ENCODE peak calls at places on chromosomes 4 and X, in four cellular contexts. One of them, this sample, is unnamed.
A peak's percentile ranks its signal among the peaks of the same experiment; 100 is the strongest.

GRCh38 chr4:15489551-15489950 is 19.9 kb downstream of the CC2D2A start:
- DNase-seq in astrocyte of the spinal cord: no peak
- DNase-seq in heart left ventricle: no peak
- DNase-seq in D721Med: no peak
- DNase-seq in this sample: no peak

GRCh38 chr4:185040523-185040922 is 22.2 kb downstream of the HELT start:
- DNase-seq in astrocyte of the spinal cord: no peak
- DNase-seq in heart left ventricle: no peak
- DNase-seq in D721Med: no peak
- DNase-seq in this sample: no peak

GRCh38 chrX:119692241-119693031 is 532 bp downstream of the SEPTIN6 start:
- DNase-seq in astrocyte of the spinal cord: peak; percentile 20
- DNase-seq in heart left ventricle: peak; percentile 27
- DNase-seq in D721Med: peak; percentile 18
- DNase-seq in this sample: peak; percentile 41

GRCh38 chr4:106707776-106708603 is 328.1 kb downstream of the DKK2 start:
- DNase-seq in astrocyte of the spinal cord: peak; percentile 73
- DNase-seq in heart left ventricle: no peak
- DNase-seq in D721Med: no peak
- DNase-seq in this sample: peak; percentile 15

GRCh38 chr4:153507679-153508073 is 41.5 kb downstream of the TMEM131L start:
- DNase-seq in astrocyte of the spinal cord: no peak
- DNase-seq in heart left ventricle: no peak
- DNase-seq in D721Med: no peak
- DNase-seq in this sample: no peak

GRCh38 chr4:92825186-92825715 is 521.5 kb downstream of the GRID2 start:
- DNase-seq in astrocyte of the spinal cord: no peak
- DNase-seq in heart left ventricle: no peak
- DNase-seq in D721Med: no peak
- DNase-seq in this sample: peak; percentile 5

GRCh38 chrX:53356186-53356585 is 66.3 kb downstream of the SMC1A start:
- DNase-seq in astrocyte of the spinal cord: no peak
- DNase-seq in heart left ventricle: no peak
- DNase-seq in D721Med: no peak
- DNase-seq in this sample: peak; percentile 33

GRCh38 chr4:64713256-64713840 is 304.1 kb upstream of the TECRL start:
- DNase-seq in astrocyte of the spinal cord: peak; percentile 51
- DNase-seq in heart left ventricle: no peak
- DNase-seq in D721Med: no peak
- DNase-seq in this sample: peak; percentile 37

GRCh38 chrX:8868906-8869305 is 67.7 kb upstream of the FAM9A start:
- DNase-seq in astrocyte of the spinal cord: peak; percentile 50
- DNase-seq in heart left ventricle: no peak
- DNase-seq in D721Med: no peak
- DNase-seq in this sample: peak; percentile 34

GRCh38 chr4:173192375-173193162 is 24.0 kb downstream of the GALNT7 start:
- DNase-seq in astrocyte of the spinal cord: no peak
- DNase-seq in heart left ventricle: no peak
- DNase-seq in D721Med: no peak
- DNase-seq in this sample: peak; percentile 57

GRCh38 chr4:40843696-40844095 is 93.9 kb downstream of the NSUN7 start:
- DNase-seq in astrocyte of the spinal cord: no peak
- DNase-seq in heart left ventricle: no peak
- DNase-seq in D721Med: no peak
- DNase-seq in this sample: no peak

GRCh38 chr4:16199132-16199531 is 27.1 kb downstream of the TAPT1 start:
- DNase-seq in astrocyte of the spinal cord: peak; percentile 38
- DNase-seq in heart left ventricle: no peak
- DNase-seq in D721Med: no peak
- DNase-seq in this sample: peak; percentile 22

GRCh38 chr4:25343671-25344070 is 31.1 kb downstream of the ZCCHC4 start:
- DNase-seq in astrocyte of the spinal cord: peak; percentile 25
- DNase-seq in heart left ventricle: no peak
- DNase-seq in D721Med: no peak
- DNase-seq in this sample: no peak

GRCh38 chrX:135264210-135264609 is 12.3 kb downstream of the ETDA start:
- DNase-seq in astrocyte of the spinal cord: no peak
- DNase-seq in heart left ventricle: no peak
- DNase-seq in D721Med: no peak
- DNase-seq in this sample: peak; percentile 36

GRCh38 chr4:155735506-155735905 is 23.3 kb upstream of the GUCY1B1 start:
- DNase-seq in astrocyte of the spinal cord: no peak
- DNase-seq in heart left ventricle: no peak
- DNase-seq in D721Med: no peak
- DNase-seq in this sample: no peak

GRCh38 chrX:68754406-68754805 is 74.4 kb upstream of the EFNB1 start:
- DNase-seq in astrocyte of the spinal cord: no peak
- DNase-seq in heart left ventricle: no peak
- DNase-seq in D721Med: no peak
- DNase-seq in this sample: no peak

GRCh38 chr4:134708026-134708425 is 506.4 kb upstream of the PABPC4L start:
- DNase-seq in astrocyte of the spinal cord: no peak
- DNase-seq in heart left ventricle: no peak
- DNase-seq in D721Med: no peak
- DNase-seq in this sample: peak; percentile 34

GRCh38 chrX:15882704-15883539 is 28.3 kb upstream of the AP1S2 start:
- DNase-seq in astrocyte of the spinal cord: peak; percentile 31
- DNase-seq in heart left ventricle: no peak
- DNase-seq in D721Med: no peak
- DNase-seq in this sample: peak; percentile 22

GRCh38 chrX:119942831-119943184 is 743 bp downstream of the NKAP start:
- DNase-seq in astrocyte of the spinal cord: no peak
- DNase-seq in heart left ventricle: no peak
- DNase-seq in D721Med: no peak
- DNase-seq in this sample: peak; percentile 3

GRCh38 chr4:158768577-158769174 is at the start of gene FNIP2:
- DNase-seq in astrocyte of the spinal cord: peak; percentile 73
- DNase-seq in heart left ventricle: peak; percentile 86
- DNase-seq in D721Med: peak; percentile 53
- DNase-seq in this sample: peak; percentile 69

GRCh38 chr4:183443609-183444148 is 757 bp upstream of the CDKN2AIP start:
- DNase-seq in astrocyte of the spinal cord: no peak
- DNase-seq in heart left ventricle: no peak
- DNase-seq in D721Med: no peak
- DNase-seq in this sample: no peak

GRCh38 chrX:139739138-139739537 is 31.2 kb upstream of the MCF2 start:
- DNase-seq in astrocyte of the spinal cord: peak; percentile 65
- DNase-seq in heart left ventricle: no peak
- DNase-seq in D721Med: no peak
- DNase-seq in this sample: peak; percentile 76

GRCh38 chr4:186700746-186701145 is 22.9 kb downstream of the FAT1 start:
- DNase-seq in astrocyte of the spinal cord: peak; percentile 86
- DNase-seq in heart left ventricle: peak; percentile 64
- DNase-seq in D721Med: no peak
- DNase-seq in this sample: no peak

GRCh38 chr4:104425003-104425402 is 69.7 kb downstream of the CXXC4 start:
- DNase-seq in astrocyte of the spinal cord: no peak
- DNase-seq in heart left ventricle: no peak
- DNase-seq in D721Med: no peak
- DNase-seq in this sample: no peak

GRCh38 chrX:3717742-3718420 is 4.4 kb upstream of the PRKX start:
- DNase-seq in astrocyte of the spinal cord: no peak
- DNase-seq in heart left ventricle: no peak
- DNase-seq in D721Med: no peak
- DNase-seq in this sample: peak; percentile 78

GRCh38 chr4:148926861-148927260 is 484.6 kb upstream of the NR3C2 start:
- DNase-seq in astrocyte of the spinal cord: peak; percentile 16
- DNase-seq in heart left ventricle: peak; percentile 31
- DNase-seq in D721Med: no peak
- DNase-seq in this sample: peak; percentile 75

GRCh38 chr4:16484711-16485110 is 258.4 kb upstream of the TAPT1 start:
- DNase-seq in astrocyte of the spinal cord: no peak
- DNase-seq in heart left ventricle: no peak
- DNase-seq in D721Med: no peak
- DNase-seq in this sample: no peak

GRCh38 chr4:17562157-17562556 is 14.8 kb upstream of the LAP3 start:
- DNase-seq in astrocyte of the spinal cord: no peak
- DNase-seq in heart left ventricle: no peak
- DNase-seq in D721Med: no peak
- DNase-seq in this sample: no peak

GRCh38 chr4:88865466-88865865 is 167.8 kb upstream of the NAP1L5 start:
- DNase-seq in astrocyte of the spinal cord: no peak
- DNase-seq in heart left ventricle: no peak
- DNase-seq in D721Med: no peak
- DNase-seq in this sample: peak; percentile 34

GRCh38 chrX:2547746-2548145 is 47.0 kb upstream of the DHRSX start:
- DNase-seq in astrocyte of the spinal cord: no peak
- DNase-seq in heart left ventricle: no peak
- DNase-seq in D721Med: no peak
- DNase-seq in this sample: no peak

GRCh38 chrX:49761481-49761880 is 65.7 kb upstream of the PAGE1 start:
- DNase-seq in astrocyte of the spinal cord: no peak
- DNase-seq in heart left ventricle: no peak
- DNase-seq in D721Med: no peak
- DNase-seq in this sample: peak; percentile 33

GRCh38 chrX:45479835-45480422 is 279.3 kb upstream of the DIPK2B start:
- DNase-seq in astrocyte of the spinal cord: peak; percentile 87
- DNase-seq in heart left ventricle: no peak
- DNase-seq in D721Med: no peak
- DNase-seq in this sample: peak; percentile 92

GRCh38 chr4:143721317-143721716 is 20.8 kb upstream of the FREM3 start:
- DNase-seq in astrocyte of the spinal cord: no peak
- DNase-seq in heart left ventricle: no peak
- DNase-seq in D721Med: no peak
- DNase-seq in this sample: no peak

GRCh38 chr4:110442309-110442708 is 33.6 kb upstream of the ENPEP start:
- DNase-seq in astrocyte of the spinal cord: no peak
- DNase-seq in heart left ventricle: no peak
- DNase-seq in D721Med: no peak
- DNase-seq in this sample: peak; percentile 30

GRCh38 chrX:47327902-47328301 is 42.5 kb upstream of the ZNF157 start:
- DNase-seq in astrocyte of the spinal cord: no peak
- DNase-seq in heart left ventricle: no peak
- DNase-seq in D721Med: no peak
- DNase-seq in this sample: no peak

GRCh38 chrX:108020631-108021030 is 24.2 kb upstream of the VSIG1 start:
- DNase-seq in astrocyte of the spinal cord: peak; percentile 13
- DNase-seq in heart left ventricle: no peak
- DNase-seq in D721Med: no peak
- DNase-seq in this sample: peak; percentile 44
- TF ChIP-seq CTCF in astrocyte of the spinal cord: peak; percentile 53
- TF ChIP-seq CTCF in heart left ventricle: peak; percentile 50
- TF ChIP-seq CTCF in D721Med: peak; percentile 43
- TF ChIP-seq CTCF in this sample: peak; percentile 54

DNA sequence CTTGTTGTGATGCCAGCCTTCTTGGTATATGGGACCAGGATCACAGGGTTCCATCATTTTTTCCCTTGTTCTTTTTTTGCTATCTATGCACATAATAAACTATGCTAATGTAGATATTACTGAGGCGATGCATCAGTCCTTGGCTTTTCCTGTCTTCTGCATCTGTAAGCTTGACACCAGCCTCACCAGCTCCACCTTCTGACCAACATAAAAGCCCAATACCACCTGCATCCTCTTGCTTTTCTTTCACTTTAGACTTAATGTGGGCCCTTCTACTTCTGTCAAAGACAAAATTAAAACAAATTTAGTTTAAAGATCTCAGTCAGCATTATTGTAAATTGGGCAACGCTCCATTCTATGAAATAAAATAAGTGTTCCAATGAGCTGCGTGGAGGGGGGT is 1718.8 kb upstream of the PCDH10 start:
- DNase-seq in astrocyte of the spinal cord: no peak
- DNase-seq in heart left ventricle: no peak
- DNase-seq in D721Med: no peak
- DNase-seq in this sample: peak; percentile 4
- TF ChIP-seq CTCF in astrocyte of the spinal cord: no peak
- TF ChIP-seq CTCF in heart left ventricle: no peak
- TF ChIP-seq CTCF in D721Med: peak; percentile 6
- TF ChIP-seq CTCF in this sample: no peak

GRCh38 chrX:154791467-154791866 is 13.8 kb downstream of the MPP1 start:
- DNase-seq in astrocyte of the spinal cord: no peak
- DNase-seq in heart left ventricle: no peak
- DNase-seq in D721Med: no peak
- DNase-seq in this sample: no peak
- TF ChIP-seq CTCF in astrocyte of the spinal cord: no peak
- TF ChIP-seq CTCF in heart left ventricle: no peak
- TF ChIP-seq CTCF in D721Med: no peak
- TF ChIP-seq CTCF in this sample: no peak

DNA sequence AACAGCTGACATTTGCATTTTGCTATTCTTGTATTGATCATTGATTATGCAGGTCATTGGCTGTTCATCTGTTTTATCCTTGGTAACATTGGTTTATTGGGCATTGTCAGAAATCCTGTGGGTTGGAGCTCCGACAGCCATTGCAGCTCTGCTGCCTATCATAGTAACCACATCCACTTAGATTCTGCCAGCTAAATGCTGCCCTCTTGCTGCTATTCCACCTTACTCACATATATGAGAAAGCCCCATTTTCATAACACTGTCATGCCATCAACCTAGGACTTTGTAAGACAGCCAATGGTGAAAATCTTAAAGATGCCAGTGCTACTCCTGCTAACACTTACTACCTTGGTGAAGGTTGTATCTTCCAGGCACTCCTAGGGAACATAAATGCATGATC is 187.3 kb upstream of the CXCL13 start:
- DNase-seq in astrocyte of the spinal cord: no peak
- DNase-seq in heart left ventricle: no peak
- DNase-seq in D721Med: no peak
- DNase-seq in this sample: peak; percentile 34
- TF ChIP-seq CTCF in astrocyte of the spinal cord: peak; percentile 17
- TF ChIP-seq CTCF in heart left ventricle: no peak
- TF ChIP-seq CTCF in D721Med: no peak
- TF ChIP-seq CTCF in this sample: peak; percentile 19

GRCh38 chrX:154490021-154490413 is 412 bp downstream of the SLC10A3 start:
- DNase-seq in astrocyte of the spinal cord: peak; percentile 41
- DNase-seq in heart left ventricle: no peak
- DNase-seq in D721Med: no peak
- DNase-seq in this sample: peak; percentile 47
- TF ChIP-seq CTCF in astrocyte of the spinal cord: no peak
- TF ChIP-seq CTCF in heart left ventricle: no peak
- TF ChIP-seq CTCF in D721Med: no peak
- TF ChIP-seq CTCF in this sample: no peak

This sample was measured in MCF 10A.